ENCODE peak calls at places on chromosomes 5 and 9, in four cellular contexts. Y is HepG2, W is GM12878, L is K562. P is an unnamed sample.

GRCh38 chr9:87514136-87514535 is 16.5 kb downstream of the DAPK1 start:
- DNase-seq in W (no peak), L (no peak), Y (peak; percentile 39), P (no peak)

GRCh38 chr5:54360089-54360488 is 49.7 kb upstream of the ARL15 start:
- DNase-seq in L (no peak), W (no peak), Y (no peak), P (no peak)

GRCh38 chr5:123708074-123708806 is 196.3 kb downstream of the CSNK1G3 start:
- DNase-seq in Y (no peak), W (no peak), L (no peak), P (no peak)

GRCh38 chr9:113886003-113886324 is 9.9 kb downstream of the ZNF618 start:
- DNase-seq in W (no peak), Y (no peak), L (no peak), P (no peak)

GRCh38 chr9:97478301-97478981 is 23.0 kb upstream of the TMOD1 start:
- DNase-seq in Y (peak; percentile 38), L (no peak), W (no peak), P (no peak)

GRCh38 chr5:172911976-172912375 is 47.2 kb upstream of the RPL26L1 start:
- DNase-seq in Y (no peak), W (no peak), L (no peak), P (no peak)

GRCh38 chr5:139985733-139986132 is 57.4 kb downstream of the NRG2 start:
- DNase-seq in Y (peak; percentile 21), L (no peak), W (peak; percentile 20), P (peak; percentile 78)

GRCh38 chr5:144198386-144198785 is 27.7 kb downstream of the KCTD16 start:
- DNase-seq in Y (no peak), L (no peak), W (no peak), P (no peak)

GRCh38 chr5:134493461-134494055 is 31.9 kb upstream of the JADE2 start:
- DNase-seq in Y (no peak), L (no peak), W (no peak), P (no peak)

DNA sequence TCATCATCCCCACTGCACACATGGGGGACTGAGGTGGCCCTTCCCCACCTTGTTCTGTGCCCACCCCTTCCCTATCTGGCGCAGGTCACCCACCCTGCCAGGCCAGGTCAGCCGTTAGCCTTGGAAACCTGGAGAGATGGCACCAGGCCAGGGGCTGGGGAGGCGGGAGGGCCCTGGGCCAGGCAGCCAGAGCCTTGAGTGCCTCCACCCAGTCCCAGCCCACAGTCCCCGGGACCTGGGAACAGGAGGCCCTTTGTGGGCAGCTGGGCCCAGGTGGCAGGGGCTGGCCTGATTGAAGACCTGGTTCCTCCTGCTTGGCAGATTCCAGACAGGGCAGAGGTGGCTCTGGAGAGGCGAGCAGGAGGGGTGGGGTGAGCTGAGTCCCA is 70.6 kb downstream of the LRSAM1 start:
- DNase-seq in Y (no peak), W (no peak), L (no peak), P (no peak)
- H3K9ac ChIP-seq in Y (no peak overlapping the region), W (no peak overlapping the region), L (no peak overlapping the region), P (no peak overlapping the region)

DNA sequence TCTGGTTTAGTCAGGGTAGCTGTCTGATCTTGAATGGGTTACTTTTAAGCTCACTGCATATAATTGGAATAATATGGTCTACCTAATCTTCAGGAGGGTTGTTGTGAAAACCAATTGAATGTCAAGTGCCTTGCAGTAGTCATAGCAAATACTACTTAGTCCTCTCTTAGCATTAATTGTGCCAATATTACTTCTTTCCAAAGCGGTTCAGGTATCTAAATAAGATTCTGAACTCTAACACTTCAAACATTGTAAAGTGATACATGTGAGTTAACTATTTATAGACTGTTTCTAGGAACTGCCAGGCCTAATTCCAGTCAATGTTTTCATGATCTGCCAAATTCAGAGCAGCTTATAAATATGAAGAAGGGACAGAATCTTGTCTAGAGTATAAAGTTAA is 140.2 kb downstream of the SH3GL2 start:
- DNase-seq in W (no peak), Y (no peak), L (no peak), P (no peak)
- TF ChIP-seq ATF3 in W (no peak), Y (no peak), L (no peak), P (no peak)

GRCh38 chr5:132226516-132227234 is 978 bp downstream of the P4HA2 start:
- DNase-seq in Y (no peak), W (no peak), L (no peak), P (no peak)
- H3K9ac ChIP-seq in Y (peak overlapping the region; percentile 84), W (peak overlapping the region; percentile 56), L (peak overlapping the region; percentile 93), P (peak overlapping the region; percentile 75)

GRCh38 chr5:96172436-96172835 is 210.8 kb upstream of the ELL2 start:
- DNase-seq in L (no peak), W (no peak), Y (no peak), P (no peak)
- TF ChIP-seq ATF3 in L (no peak), W (no peak), Y (no peak), P (no peak)

DNA sequence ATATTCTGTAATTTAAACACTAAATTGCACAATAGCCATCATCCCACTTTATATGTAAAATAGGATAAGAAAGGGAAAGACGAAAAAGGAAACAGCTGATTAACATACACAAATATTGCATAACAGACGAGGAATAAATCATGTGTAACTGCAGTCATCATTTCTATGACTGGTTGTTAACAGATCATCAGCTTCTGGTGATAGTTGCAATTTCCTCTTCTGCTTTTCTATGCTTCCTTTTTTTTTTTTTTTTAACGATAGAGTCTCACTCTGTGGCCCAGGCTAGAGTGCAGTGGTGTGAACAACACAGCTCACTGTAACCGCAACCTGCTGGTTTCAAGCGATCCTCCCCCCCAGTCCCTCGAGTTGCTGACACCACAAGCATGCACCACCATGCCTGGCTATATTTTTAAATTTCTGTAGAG is 22.5 kb upstream of the JAKMIP2 start:
- DNase-seq in W (no peak), L (no peak), Y (no peak), P (no peak)
- H3K9ac ChIP-seq in W (no peak overlapping the region), L (no peak overlapping the region), Y (no peak overlapping the region), P (no peak overlapping the region)

P was measured in HCT116.